ENCODE peak calls at places on chromosomes 6 and 20, in five cellular contexts. B, X, H, S and V are unnamed samples.

GRCh38 chr6:165999279-165999678 is 168.4 kb downstream of the TBXT start:
- DNase-seq in B (no peak), X (no peak), H (no peak), S (no peak), V (no peak)

GRCh38 chr20:9214676-9215075 is 145.8 kb downstream of the PLCB4 start:
- DNase-seq in B (peak; percentile 34), X (no peak), H (no peak), S (no peak), V (no peak)

GRCh38 chr6:147559016-147559415 is 50.5 kb downstream of the SAMD5 start:
- DNase-seq in B (no peak), X (no peak), H (no peak), S (no peak), V (no peak)

GRCh38 chr6:49517919-49518318 is 18.2 kb downstream of the GLYATL3 start:
- DNase-seq in B (no peak), X (no peak), H (no peak), S (no peak), V (no peak)

GRCh38 chr6:164859791-164860190 is 449.6 kb downstream of the C6orf118 start:
- DNase-seq in B (no peak), X (no peak), H (no peak), S (no peak), V (no peak)

GRCh38 chr6:85390775-85391174 is 59.1 kb upstream of the NT5E start:
- DNase-seq in B (peak; percentile 55), X (no peak), H (no peak), S (no peak), V (no peak)

GRCh38 chr20:62487564-62488086 is 11.8 kb upstream of the GATA5 start:
- DNase-seq in B (no peak), X (no peak), H (peak; percentile 75), S (peak; percentile 88), V (no peak)

GRCh38 chr6:40996591-40997247 is 42.3 kb downstream of the UNC5CL start:
- DNase-seq in B (peak; percentile 50), X (peak; percentile 86), H (peak; percentile 69), S (peak; percentile 22), V (no peak)

GRCh38 chr6:34238507-34239239 is 2.0 kb downstream of the HMGA1 start:
- DNase-seq in B (no peak), X (no peak), H (no peak), S (no peak), V (no peak)

GRCh38 chr6:55980627-55981211 is 105.3 kb upstream of the BMP5 start:
- DNase-seq in B (peak; percentile 25), X (peak; percentile 66), H (peak; percentile 42), S (no peak), V (peak; percentile 54)

GRCh38 chr20:38219006-38219950 is 41.3 kb downstream of the KIAA1755 start:
- DNase-seq in B (no peak), X (no peak), H (no peak), S (no peak), V (no peak)

GRCh38 chr6:144530118-144530517 is 245.0 kb downstream of the UTRN start:
- DNase-seq in B (no peak), X (no peak), H (no peak), S (no peak), V (no peak)

GRCh38 chr6:99514089-99514488 is 1.1 kb downstream of the USP45 start:
- DNase-seq in B (no peak), X (peak; percentile 36), H (no peak), S (peak; percentile 17), V (no peak)

GRCh38 chr6:145963216-145964068 is 716 bp downstream of the SHPRH start:
- DNase-seq in B (peak; percentile 27), X (peak; percentile 68), H (no peak), S (peak; percentile 55), V (no peak)

GRCh38 chr6:118295336-118295735 is 252.8 kb upstream of the PLN start:
- DNase-seq in B (no peak), X (no peak), H (no peak), S (no peak), V (no peak)

GRCh38 chr20:25042531-25043498 is 15.1 kb downstream of the ACSS1 start:
- DNase-seq in B (no peak), X (no peak), H (no peak), S (no peak), V (no peak)

GRCh38 chr20:18978311-18978710 is 164.7 kb downstream of the SCP2D1 start:
- DNase-seq in B (no peak), X (no peak), H (no peak), S (no peak), V (no peak)

GRCh38 chr6:22035690-22036089 is 261.1 kb downstream of the PRL start:
- DNase-seq in B (no peak), X (no peak), H (no peak), S (no peak), V (no peak)

GRCh38 chr6:27755768-27756167 is 156.4 kb downstream of the OR2B2 start:
- DNase-seq in B (no peak), X (no peak), H (no peak), S (no peak), V (no peak)

GRCh38 chr20:37231970-37232620 is 29.5 kb downstream of the GHRH start:
- DNase-seq in B (no peak), X (no peak), H (no peak), S (no peak), V (no peak)

GRCh38 chr6:110055387-110055735 is 77.2 kb downstream of the GPR6 start:
- DNase-seq in B (no peak), X (no peak), H (no peak), S (no peak), V (no peak)

GRCh38 chr6:87794922-87795885 is 93.2 kb upstream of the AKIRIN2 start:
- DNase-seq in B (peak; percentile 33), X (no peak), H (no peak), S (no peak), V (no peak)
- H3K4me1 ChIP-seq in B (peaks cover 43% of the 10 kb centered on the region), X (no peaks in the 10 kb centered on the region), H (peaks cover 79% of the 10 kb centered on the region), S (no peaks in the 10 kb centered on the region), V (peaks cover 6% of the 10 kb centered on the region)

GRCh38 chr6:125274935-125275334 is 26.8 kb downstream of the HDDC2 start:
- DNase-seq in B (no peak), X (no peak), H (no peak), S (no peak), V (no peak)

GRCh38 chr6:125271486-125272159 is 30.1 kb downstream of the HDDC2 start:
- DNase-seq in B (no peak), X (no peak), H (no peak), S (no peak), V (no peak)

GRCh38 chr6:125275779-125276178 is 26.0 kb downstream of the HDDC2 start:
- DNase-seq in B (no peak), X (no peak), H (no peak), S (no peak), V (no peak)

GRCh38 chr6:125273251-125273650 is 28.5 kb downstream of the HDDC2 start:
- DNase-seq in B (no peak), X (no peak), H (no peak), S (no peak), V (no peak)

DNA sequence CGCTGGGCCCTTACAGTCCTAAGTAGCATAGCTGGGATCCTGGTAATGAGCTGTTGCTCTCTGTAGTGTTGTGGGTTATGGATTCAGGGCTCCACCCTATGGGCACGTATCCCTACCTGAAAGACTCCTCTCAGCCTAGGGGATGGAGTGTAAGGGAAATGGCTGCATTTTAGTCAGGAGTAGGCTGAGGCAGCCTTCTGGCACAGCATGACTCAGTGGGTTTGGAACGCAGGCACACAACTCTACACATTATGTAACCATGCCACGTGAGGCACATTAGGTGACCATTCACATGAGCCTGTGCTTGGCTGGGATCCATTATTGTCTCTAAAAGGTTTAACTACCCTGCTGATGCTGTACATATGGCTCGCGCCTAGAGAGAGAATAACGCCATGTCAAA is 27.8 kb downstream of the HDDC2 start:
- DNase-seq in B (peak; percentile 17), X (no peak), H (no peak), S (no peak), V (no peak)
- TF ChIP-seq JUN in B (no peak), X (no peak), H (no peak), S (no peak), V (no peak)

GRCh38 chr6:90434096-90434495 is 137.5 kb upstream of the BACH2 start:
- DNase-seq in B (peak; percentile 3), X (no peak), H (no peak), S (no peak), V (no peak)
- H3K4me1 ChIP-seq in B (no peaks in the 10 kb centered on the region), X (no peaks in the 10 kb centered on the region), H (no peaks in the 10 kb centered on the region), S (no peaks in the 10 kb centered on the region), V (peaks cover 12% of the 10 kb centered on the region)

GRCh38 chr20:46559685-46560440 is 9.4 kb upstream of the OCSTAMP start:
- DNase-seq in B (no peak), X (no peak), H (peak; percentile 66), S (no peak), V (no peak)

GRCh38 chr20:46559001-46559400 is 8.5 kb upstream of the OCSTAMP start:
- DNase-seq in B (no peak), X (no peak), H (no peak), S (no peak), V (no peak)

GRCh38 chr20:46555370-46555956 is 5.0 kb upstream of the OCSTAMP start:
- DNase-seq in B (no peak), X (no peak), H (no peak), S (no peak), V (no peak)

GRCh38 chr20:46557231-46557956 is 6.9 kb upstream of the OCSTAMP start:
- DNase-seq in B (no peak), X (peak; percentile 6), H (no peak), S (no peak), V (no peak)

DNA sequence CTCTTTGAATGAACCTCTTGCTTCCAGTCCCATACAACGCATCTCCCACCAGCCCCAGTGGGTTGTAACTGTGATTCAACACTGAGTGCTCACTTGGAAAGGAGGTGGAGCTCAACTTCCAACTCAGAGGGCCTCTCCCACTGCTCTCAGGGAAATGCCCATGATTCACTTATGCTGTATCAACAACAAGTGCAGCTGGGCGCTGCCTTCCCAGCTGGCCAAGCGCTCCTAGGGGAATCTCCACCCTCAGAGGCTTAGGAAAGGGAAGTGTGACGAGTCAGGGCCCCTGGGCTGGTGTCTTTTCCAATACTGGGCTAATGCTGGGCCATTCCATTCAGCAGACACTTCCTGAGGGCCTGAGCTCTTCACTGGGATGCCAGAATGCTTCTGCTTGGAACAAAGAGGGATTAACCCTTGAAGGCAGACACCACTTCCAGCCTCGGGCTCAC is 8.1 kb upstream of the OCSTAMP start:
- DNase-seq in B (peak; percentile 73), X (peak; percentile 91), H (peak; percentile 73), S (no peak), V (no peak)
- TF ChIP-seq JUN in B (no peak), X (peak; percentile 21), H (no peak), S (no peak), V (no peak)

GRCh38 chr20:63863021-63863797 is 1.9 kb upstream of the TPD52L2 start:
- DNase-seq in B (no peak), X (no peak), H (peak; percentile 87), S (peak; percentile 42), V (no peak)
- H3K4me1 ChIP-seq in B (peaks cover 14% of the 10 kb centered on the region), X (peaks cover 18% of the 10 kb centered on the region), H (peaks cover 51% of the 10 kb centered on the region), S (peaks cover 21% of the 10 kb centered on the region), V (peaks cover 16% of the 10 kb centered on the region)

GRCh38 chr6:20900396-20901160 is 366.3 kb downstream of the CDKAL1 start:
- DNase-seq in B (no peak), X (no peak), H (no peak), S (no peak), V (no peak)
- TF ChIP-seq JUN in B (no peak), X (no peak), H (no peak), S (no peak), V (no peak)